ENCODE peak calls at places on chromosomes 1 and 21, in seven cellular contexts. Q, C, N, S, A, F and V are unnamed samples.

GRCh38 chr1:10437052-10437451 is 6.8 kb downstream of the CENPS start:
- DNase-seq in Q (no peak), C (no peak), N (no peak), S (no peak), A (no peak), F (no peak), V (no peak)

GRCh38 chr1:204376919-204377799 is 17.4 kb upstream of the PLEKHA6 start:
- DNase-seq in Q (no peak), C (no peak), N (no peak), S (no peak), A (no peak), F (no peak), V (no peak)

GRCh38 chr1:26607191-26607590 is 77.6 kb downstream of the RPS6KA1 start:
- DNase-seq in Q (no peak), C (no peak), N (no peak), S (no peak), A (no peak), F (no peak), V (no peak)

GRCh38 chr1:244448279-244449036 is 3.3 kb downstream of the ADSS2 start:
- DNase-seq in Q (no peak), C (no peak), N (no peak), S (no peak), A (no peak), F (no peak), V (no peak)

GRCh38 chr1:1631793-1632420 is at the start of gene MMP23B:
- DNase-seq in Q (no peak), C (no peak), N (no peak), S (no peak), A (peak), F (no peak), V (no peak)

GRCh38 chr1:228393268-228393699 is 13.4 kb downstream of the TRIM11 start:
- DNase-seq in Q (no peak), C (no peak), N (peak), S (no peak), A (no peak), F (peak), V (no peak)

GRCh38 chr1:215517441-215517891 is 49.6 kb upstream of the KCTD3 start:
- DNase-seq in Q (no peak), C (no peak), N (peak), S (no peak), A (no peak), F (peak), V (peak)

GRCh38 chr1:31696246-31696645 is 7.6 kb downstream of the COL16A1 start:
- DNase-seq in Q (no peak), C (no peak), N (no peak), S (no peak), A (no peak), F (no peak), V (no peak)

GRCh38 chr1:31625561-31626272 is 8.2 kb downstream of the HCRTR1 start:
- DNase-seq in Q (no peak), C (no peak), N (peak), S (no peak), A (no peak), F (no peak), V (no peak)

GRCh38 chr21:32377506-32377905 is 15.3 kb downstream of the URB1 start:
- DNase-seq in Q (no peak), C (no peak), N (no peak), S (no peak), A (no peak), F (no peak), V (no peak)

GRCh38 chr1:233473549-233474204 is 140.2 kb upstream of the KCNK1 start:
- DNase-seq in Q (no peak), C (no peak), N (no peak), S (no peak), A (no peak), F (no peak), V (no peak)

GRCh38 chr1:23376890-23377811 is 7.5 kb upstream of the ZNF436 start:
- DNase-seq in Q (no peak), C (no peak), N (peak), S (no peak), A (no peak), F (peak), V (no peak)

GRCh38 chr1:180178511-180179161 is 24.0 kb downstream of the QSOX1 start:
- DNase-seq in Q (no peak), C (peak), N (peak), S (peak), A (peak), F (no peak), V (no peak)

GRCh38 chr1:115654663-115655306 is 13.0 kb downstream of the VANGL1 start:
- DNase-seq in Q (no peak), C (no peak), N (no peak), S (no peak), A (no peak), F (no peak), V (no peak)

GRCh38 chr1:211604548-211604947 is 25.6 kb upstream of the SLC30A1 start:
- DNase-seq in Q (no peak), C (no peak), N (no peak), S (no peak), A (no peak), F (no peak), V (no peak)

GRCh38 chr1:158027485-158027884 is 34.0 kb downstream of the KIRREL1 start:
- DNase-seq in Q (no peak), C (no peak), N (no peak), S (no peak), A (no peak), F (no peak), V (no peak)

GRCh38 chr1:23910553-23911246 is 2.5 kb downstream of the CNR2 start:
- DNase-seq in Q (no peak), C (no peak), N (no peak), S (no peak), A (no peak), F (no peak), V (no peak)

GRCh38 chr21:42525676-42526378 is 12.2 kb downstream of the SLC37A1 start:
- DNase-seq in Q (no peak), C (no peak), N (no peak), S (no peak), A (no peak), F (no peak), V (no peak)

GRCh38 chr1:24331961-24332673 is 13.0 kb downstream of the GRHL3 start:
- DNase-seq in Q (no peak), C (no peak), N (no peak), S (no peak), A (no peak), F (no peak), V (no peak)

GRCh38 chr1:43947890-43948437 is 1.2 kb downstream of the IPO13 start:
- DNase-seq in Q (no peak), C (no peak), N (no peak), S (no peak), A (no peak), F (no peak), V (no peak)

GRCh38 chr1:27602510-27603319 is 1.2 kb downstream of the AHDC1 start:
- DNase-seq in Q (no peak), C (peak), N (peak), S (no peak), A (no peak), F (no peak), V (no peak)

GRCh38 chr1:183094376-183094775 is 71.2 kb downstream of the LAMC1 start:
- DNase-seq in Q (no peak), C (no peak), N (peak), S (no peak), A (no peak), F (no peak), V (no peak)

GRCh38 chr21:22062472-22063139 is 1064.4 kb downstream of the NCAM2 start:
- DNase-seq in Q (no peak), C (no peak), N (no peak), S (no peak), A (no peak), F (no peak), V (no peak)

GRCh38 chr1:44677201-44677520 is 2.6 kb downstream of the ARMH1 start:
- DNase-seq in Q (no peak), C (no peak), N (peak), S (no peak), A (no peak), F (peak), V (peak)

GRCh38 chr1:26999440-26999987 is 6.0 kb downstream of the TRNP1 start:
- DNase-seq in Q (no peak), C (no peak), N (peak), S (no peak), A (no peak), F (peak), V (peak)

GRCh38 chr1:171655215-171656116 is 3.0 kb upstream of the MYOC start:
- DNase-seq in Q (peak), C (peak), N (peak), S (peak), A (peak), F (no peak), V (no peak)

GRCh38 chr1:115051850-115052249 is 22.2 kb downstream of the TSHB start:
- DNase-seq in Q (no peak), C (no peak), N (no peak), S (no peak), A (no peak), F (no peak), V (no peak)

GRCh38 chr1:109498161-109498801 is 4.4 kb downstream of the CYB561D1 start:
- DNase-seq in Q (no peak), C (no peak), N (peak), S (no peak), A (peak), F (no peak), V (no peak)

GRCh38 chr1:24911651-24912144 is 18.4 kb downstream of the RUNX3 start:
- DNase-seq in Q (no peak), C (no peak), N (no peak), S (no peak), A (peak), F (no peak), V (no peak)

GRCh38 chr1:55632906-55633305 is 417.7 kb upstream of the USP24 start:
- DNase-seq in Q (no peak), C (no peak), N (no peak), S (no peak), A (no peak), F (no peak), V (no peak)

GRCh38 chr1:151718011-151718431 is 1.4 kb upstream of the CELF3 start:
- DNase-seq in Q (peak), C (no peak), N (no peak), S (no peak), A (no peak), F (no peak), V (no peak)

GRCh38 chr1:193216920-193217319 is 30.5 kb upstream of the B3GALT2 start:
- DNase-seq in Q (no peak), C (no peak), N (no peak), S (no peak), A (no peak), F (no peak), V (no peak)